ENCODE peak calls at places on chromosomes 11 and 22, in four cellular contexts. F is K562, C is GM12878, I is HepG2. G is an unnamed sample.
A peak's percentile ranks its signal among the peaks of the same experiment; 100 is the strongest.

GRCh38 chr22:42646569-42647525 is 2.3 kb downstream of the CYB5R3 start:
- DNase-seq in F (peak; percentile 68), I (no peak), C (no peak), G (no peak)

GRCh38 chr11:85682330-85683305 is 3.4 kb downstream of the CCDC89 start:
- DNase-seq in F (peak; percentile 16), C (no peak), I (no peak), G (no peak)

GRCh38 chr11:1564535-1565172 is 7.4 kb downstream of the DUSP8 start:
- DNase-seq in C (no peak), I (no peak), F (peak; percentile 94), G (no peak)

GRCh38 chr11:29449280-29450074 is 567.4 kb downstream of the KCNA4 start:
- DNase-seq in I (no peak), C (no peak), F (no peak), G (no peak)

GRCh38 chr11:29333993-29334780 is 682.6 kb downstream of the KCNA4 start:
- DNase-seq in C (peak; percentile 31), F (no peak), I (peak; percentile 32), G (no peak)

GRCh38 chr22:47366026-47366767 is 603.7 kb downstream of the TBC1D22A start:
- DNase-seq in F (no peak), C (no peak), I (no peak), G (no peak)

GRCh38 chr11:117217685-117218084 is 14.2 kb downstream of the PCSK7 start:
- DNase-seq in I (no peak), F (no peak), C (no peak), G (no peak)

GRCh38 chr11:134270250-134270714 is 5.9 kb upstream of the GLB1L3 start:
- DNase-seq in I (peak; percentile 21), C (no peak), F (peak; percentile 51), G (no peak)

DNA sequence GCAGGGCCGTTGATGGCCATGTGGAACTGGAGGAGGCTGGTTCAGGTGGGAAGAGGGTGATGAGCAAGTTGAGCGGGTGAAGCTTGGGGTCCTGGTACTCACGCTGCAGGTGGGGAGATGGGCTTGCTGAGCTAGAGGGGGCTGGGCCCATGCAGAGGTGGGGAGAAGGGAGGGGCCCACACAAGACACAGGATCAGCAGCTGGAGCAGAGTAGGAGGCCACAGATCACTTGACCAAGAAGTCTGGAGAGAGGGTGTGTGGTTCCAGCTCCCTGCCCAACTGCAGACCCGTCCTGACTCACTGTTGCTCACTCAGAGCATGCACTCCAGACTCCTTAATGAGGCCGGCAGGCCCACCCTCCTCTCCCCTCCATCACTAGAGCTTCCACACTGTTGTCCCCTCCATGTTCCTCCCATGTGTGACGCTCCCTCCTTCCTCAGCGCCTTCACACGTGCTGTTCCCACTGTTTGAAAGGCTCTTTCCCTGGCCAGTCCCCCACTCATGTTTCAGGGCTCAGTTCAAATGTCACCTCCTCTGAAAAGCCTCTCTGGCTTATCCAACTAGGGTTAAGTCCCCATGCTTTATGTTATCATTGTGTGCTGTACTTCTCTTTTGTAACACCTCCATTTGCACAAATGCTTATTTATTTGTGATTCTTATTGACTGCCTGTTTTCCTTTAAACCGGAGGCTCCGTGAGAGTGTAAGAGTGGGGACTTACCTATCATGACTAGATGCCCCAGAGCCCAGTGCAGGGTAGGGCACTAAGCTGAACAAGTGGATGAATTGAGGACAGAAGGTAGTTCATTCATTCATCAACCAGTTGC is 2.3 kb downstream of the CCDC86 start:
- DNase-seq in I (no peak), C (no peak), F (peak; percentile 42), G (no peak)
- TF ChIP-seq CHD2 in I (no peak), C (no peak), F (no peak), G (no peak)

GRCh38 chr11:114250993-114251796 is 45.0 kb upstream of the NNMT start:
- DNase-seq in C (no peak), I (no peak), F (peak; percentile 65), G (no peak)

GRCh38 chr11:114254571-114255146 is 41.5 kb upstream of the NNMT start:
- DNase-seq in I (no peak), C (no peak), F (no peak), G (no peak)

GRCh38 chr11:114250180-114250579 is 46.0 kb upstream of the NNMT start:
- DNase-seq in I (no peak), F (no peak), C (no peak), G (no peak)

GRCh38 chr11:114253771-114254170 is 42.4 kb upstream of the NNMT start:
- DNase-seq in I (no peak), C (no peak), F (no peak), G (no peak)

DNA sequence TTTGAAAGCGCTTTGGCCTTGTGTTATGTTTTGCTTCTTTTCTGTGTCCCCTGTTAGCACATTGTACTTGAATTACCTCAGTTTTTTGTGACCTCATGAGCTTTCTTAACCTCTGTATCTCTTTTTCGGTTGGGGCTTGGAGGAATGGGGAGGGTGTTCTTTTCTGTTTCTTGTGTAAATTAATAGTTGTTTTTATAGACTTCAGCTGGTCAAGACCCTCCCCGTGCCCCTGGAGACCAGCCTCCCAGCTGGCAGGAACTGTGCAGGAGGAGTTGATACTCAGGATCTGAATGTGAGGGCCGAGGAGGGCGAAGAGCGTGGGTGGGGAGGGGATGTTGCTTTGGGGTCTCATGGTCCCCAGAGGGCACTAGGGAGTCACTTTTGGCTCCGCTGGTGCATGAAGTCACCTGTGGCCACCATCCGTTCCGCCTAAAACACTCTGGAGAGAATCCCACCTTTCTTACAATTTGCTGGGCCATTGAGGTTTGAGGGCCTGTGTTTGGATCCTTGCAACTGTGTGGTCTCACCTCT is 44.3 kb upstream of the NNMT start:
- DNase-seq in I (no peak), F (peak; percentile 66), C (no peak), G (no peak)
- TF ChIP-seq ZNF274 in I (no peak), F (no peak), C (no peak), G (no peak)

DNA sequence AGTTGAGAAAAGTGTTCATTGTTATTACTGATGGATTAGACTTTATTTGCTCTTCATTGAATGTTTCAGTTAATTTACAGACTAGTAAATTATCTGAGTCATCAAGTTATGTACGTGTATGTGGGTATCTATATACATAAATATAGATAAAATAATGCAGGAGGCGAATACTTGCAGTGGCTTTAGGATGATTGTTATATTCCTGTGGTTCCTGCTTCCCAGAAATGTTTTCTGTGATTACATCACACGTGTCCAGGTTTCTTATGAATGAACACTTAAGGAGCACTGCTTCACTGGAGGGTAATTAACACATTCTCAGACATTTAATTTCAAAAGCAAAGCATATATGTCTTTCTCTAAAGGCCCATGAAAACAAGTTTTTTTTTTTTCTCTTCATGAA is 28.4 kb downstream of the YAP1 start:
- DNase-seq in I (no peak), F (no peak), C (no peak), G (no peak)
- TF ChIP-seq CHD2 in I (no peak), F (no peak), C (no peak), G (no peak)

DNA sequence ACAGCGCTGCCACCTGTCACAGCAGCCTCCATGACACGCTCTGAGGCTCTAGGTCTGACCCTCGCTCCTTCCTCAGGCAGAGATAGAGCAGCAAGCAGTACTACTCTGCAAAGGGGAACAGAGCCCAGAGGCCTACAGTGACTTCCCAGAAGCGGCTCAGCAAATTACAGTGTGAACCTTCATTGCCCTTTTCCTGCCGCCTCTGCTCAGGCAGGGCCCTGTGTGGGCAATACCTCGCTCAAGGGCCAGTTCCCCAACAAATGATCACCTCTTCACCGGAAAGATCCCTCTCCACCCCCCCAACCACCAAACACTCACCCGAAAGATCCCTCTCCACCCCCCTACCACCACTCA is 12.3 kb downstream of the KIAA0930 start:
- DNase-seq in I (no peak), C (no peak), F (no peak), G (no peak)
- TF ChIP-seq ZNF274 in I (no peak), C (no peak), F (no peak), G (no peak)

GRCh38 chr11:72599325-72600117 is 74.7 kb downstream of the PDE2A start:
- DNase-seq in F (no peak), C (no peak), I (no peak), G (no peak)
- TF ChIP-seq CHD2 in F (no peak), C (no peak), I (no peak), G (no peak)

GRCh38 chr11:8087756-8088155 is 6.7 kb downstream of the TUB start:
- DNase-seq in F (no peak), C (no peak), I (no peak), G (no peak)

GRCh38 chr11:8092587-8093424 is 11.8 kb downstream of the TUB start:
- DNase-seq in F (peak; percentile 87), I (peak; percentile 58), C (no peak), G (peak; percentile 71)

GRCh38 chr11:8089791-8090510 is 8.9 kb downstream of the TUB start:
- DNase-seq in I (no peak), C (no peak), F (no peak), G (no peak)

GRCh38 chr11:8091671-8092070 is 10.7 kb downstream of the TUB start:
- DNase-seq in F (no peak), I (no peak), C (no peak), G (no peak)

DNA sequence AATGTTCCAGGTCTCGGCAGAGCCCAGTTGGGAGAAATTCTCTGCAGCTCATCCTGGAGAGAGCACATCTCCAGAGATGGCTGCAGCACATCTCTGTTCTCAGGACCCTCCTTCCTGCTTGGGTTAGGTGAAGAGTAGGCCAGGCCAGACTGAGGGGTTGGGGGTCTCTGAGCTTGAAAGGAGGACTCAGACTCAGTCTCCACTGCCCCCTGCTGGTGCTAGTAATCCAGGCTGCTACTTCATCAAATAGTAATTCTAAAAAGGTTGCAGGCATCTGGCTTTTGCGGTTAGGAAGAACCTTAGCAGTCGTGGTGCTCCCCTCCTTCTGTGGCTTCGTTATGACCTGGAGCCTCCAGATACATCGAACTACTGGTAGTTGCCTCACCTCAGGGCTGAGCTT is 9.7 kb downstream of the TUB start:
- DNase-seq in C (no peak), F (peak; percentile 46), I (peak; percentile 20), G (peak; percentile 44)
- TF ChIP-seq ZNF274 in C (no peak), F (no peak), I (no peak), G (no peak)

GRCh38 chr11:44808053-44808753 is 81.4 kb downstream of the TSPAN18 start:
- DNase-seq in F (no peak), C (no peak), I (no peak), G (no peak)
- TF ChIP-seq CHD2 in F (no peak), C (no peak), I (no peak), G (no peak)

GRCh38 chr11:2684581-2684980 is 15.2 kb downstream of the KCNQ1OT1 start:
- DNase-seq in C (no peak), F (no peak), I (no peak), G (no peak)
- TF ChIP-seq ZNF274 in C (no peak), F (no peak), I (no peak), G (no peak)

DNA sequence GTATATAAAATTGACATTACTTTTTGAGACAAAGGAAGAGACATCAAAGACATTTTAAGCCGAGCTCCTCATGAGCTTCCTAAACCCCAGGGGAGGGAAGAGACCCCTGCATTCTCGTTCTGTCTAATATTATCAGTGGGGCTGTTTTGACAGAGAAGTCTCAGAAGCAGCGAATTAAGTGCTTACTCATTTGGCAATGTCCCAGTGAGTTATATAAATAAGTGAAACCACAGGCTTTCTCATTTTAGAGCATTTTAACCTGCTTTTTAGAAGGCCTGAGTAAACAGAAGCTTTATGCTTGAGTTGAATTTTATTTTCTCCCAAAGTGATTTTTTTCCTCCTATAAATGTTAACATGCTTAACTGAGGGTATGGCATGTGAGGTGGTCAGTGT is 23.2 kb upstream of the C1QTNF4 start:
- DNase-seq in I (no peak), F (no peak), C (no peak), G (no peak)
- TF ChIP-seq CHD2 in I (no peak), F (no peak), C (no peak), G (no peak)

GRCh38 chr11:88414385-88414861 is 76.9 kb upstream of the CTSC start:
- DNase-seq in C (no peak), F (no peak), I (no peak), G (no peak)
- TF ChIP-seq ZNF274 in C (no peak), F (no peak), I (no peak), G (no peak)